ENCODE peak calls at places on chromosomes 13 and 19, in four cellular contexts. S is upper lobe of left lung, L is left lung, N is ovary. I is an unnamed sample.
A peak's percentile ranks its signal among the peaks of the same experiment; 100 is the strongest.

GRCh38 chr13:97122381-97122996 is 99.6 kb upstream of the MBNL2 start:
- DNase-seq in S (no peak), L (no peak), N (no peak), I (no peak)

GRCh38 chr13:24306632-24307031 is 2.7 kb upstream of the C1QTNF9 start:
- DNase-seq in S (no peak), L (no peak), N (no peak), I (no peak)

GRCh38 chr19:17048885-17049453 is 22.4 kb upstream of the CPAMD8 start:
- DNase-seq in S (no peak), L (no peak), N (no peak), I (no peak)

GRCh38 chr19:31674503-31675186 is 325.4 kb upstream of the TSHZ3 start:
- DNase-seq in S (no peak), L (no peak), N (no peak), I (no peak)

GRCh38 chr13:110820311-110820710 is 94.6 kb downstream of the ANKRD10 start:
- DNase-seq in S (no peak), L (no peak), N (no peak), I (no peak)

GRCh38 chr13:92806215-92806614 is 420.4 kb upstream of the GPC6 start:
- DNase-seq in S (no peak), L (no peak), N (no peak), I (no peak)

GRCh38 chr19:27833031-27833430 is 1379.9 kb downstream of the UQCRFS1 start:
- DNase-seq in S (no peak), L (no peak), N (no peak), I (no peak)

GRCh38 chr19:4140237-4140711 is 13.2 kb upstream of the CREB3L3 start:
- DNase-seq in S (peak; percentile 33), L (no peak), N (no peak), I (no peak)

GRCh38 chr19:2084993-2085720 is 11.0 kb downstream of the MOB3A start:
- DNase-seq in S (peak; percentile 89), L (peak; percentile 90), N (no peak), I (peak; percentile 87)

DNA sequence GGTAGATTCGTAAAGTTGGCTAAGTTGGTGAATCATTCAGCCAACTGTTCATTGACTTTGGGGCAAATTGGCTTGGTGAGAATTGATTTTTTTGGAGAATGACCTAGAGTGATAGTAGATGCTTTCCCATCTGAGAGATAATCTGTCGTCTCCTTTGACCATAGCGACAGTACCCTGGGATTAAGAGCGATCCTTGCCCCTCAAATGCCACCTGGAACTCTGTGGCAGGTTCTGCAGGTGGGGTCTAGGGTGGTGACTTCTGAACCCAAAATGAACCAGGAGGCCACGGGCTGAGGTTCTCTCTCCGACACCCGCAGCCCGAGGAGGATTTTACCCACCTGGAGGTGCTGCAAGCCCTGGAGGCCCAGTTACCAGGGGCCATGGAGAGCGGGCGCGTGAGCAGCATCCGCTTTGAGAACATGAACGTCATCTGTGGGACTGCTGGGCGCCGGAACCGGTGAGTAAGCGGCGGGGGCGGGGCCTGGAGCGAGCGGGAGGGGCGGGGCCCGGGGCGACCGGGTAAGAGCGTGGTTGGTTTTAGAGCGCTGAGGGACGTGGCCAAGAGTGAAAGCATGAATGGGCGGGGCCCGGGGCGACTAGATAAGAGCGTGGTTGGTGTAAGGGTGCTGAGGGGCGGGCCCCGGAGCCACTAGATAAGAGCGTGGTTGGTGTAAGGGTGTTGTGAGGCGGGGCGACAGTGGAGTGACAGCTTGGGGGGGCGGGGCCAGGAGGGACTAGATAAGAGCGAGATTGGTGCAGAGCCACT is 8.6 kb downstream of the C19orf81 start:
- DNase-seq in S (peak; percentile 95), L (peak; percentile 80), N (peak; percentile 52), I (peak; percentile 92)
- H3K27ac ChIP-seq in S (no peak overlapping the region), L (no peak overlapping the region), N (no peak overlapping the region), I (no peak overlapping the region)

DNA sequence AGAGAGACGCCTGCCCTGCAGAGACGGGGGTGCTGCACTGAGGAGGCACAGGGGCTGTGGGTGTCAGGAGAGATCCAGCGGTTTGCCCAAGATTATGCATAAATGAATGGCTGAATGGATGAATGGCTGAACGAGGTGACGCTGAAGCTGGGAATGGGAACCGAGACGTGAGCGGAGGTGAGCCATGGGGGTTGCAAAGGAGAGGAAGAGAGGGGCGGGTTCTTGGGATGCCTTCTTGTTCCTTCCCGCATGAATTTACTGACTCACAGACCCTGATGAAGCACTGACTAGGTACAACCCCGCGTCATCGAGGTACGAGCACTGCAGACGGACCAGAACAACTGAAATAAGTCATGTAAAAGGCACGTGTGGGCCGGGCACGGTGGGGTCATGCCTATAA is 16.7 kb downstream of the DCAF15 start:
- DNase-seq in S (no peak), L (no peak), N (no peak), I (no peak)
- H3K36me3 ChIP-seq in S (peaks cover 30% of the 10 kb centered on the region), L (peaks cover 96% of the 10 kb centered on the region), N (no peaks in the 10 kb centered on the region), I (no peaks in the 10 kb centered on the region)

GRCh38 chr19:1072371-1073015 is 5.5 kb downstream of the ARHGAP45 start:
- DNase-seq in S (no peak), L (no peak), N (no peak), I (no peak)

GRCh38 chr19:1074512-1075283 is 7.7 kb downstream of the ARHGAP45 start:
- DNase-seq in S (peak; percentile 94), L (peak; percentile 93), N (peak; percentile 74), I (peak; percentile 93)

GRCh38 chr19:1073063-1073955 is 6.3 kb downstream of the ARHGAP45 start:
- DNase-seq in S (no peak), L (no peak), N (no peak), I (no peak)

GRCh38 chr19:1076046-1076386 is 9.0 kb downstream of the ARHGAP45 start:
- DNase-seq in S (no peak), L (no peak), N (no peak), I (no peak)

DNA sequence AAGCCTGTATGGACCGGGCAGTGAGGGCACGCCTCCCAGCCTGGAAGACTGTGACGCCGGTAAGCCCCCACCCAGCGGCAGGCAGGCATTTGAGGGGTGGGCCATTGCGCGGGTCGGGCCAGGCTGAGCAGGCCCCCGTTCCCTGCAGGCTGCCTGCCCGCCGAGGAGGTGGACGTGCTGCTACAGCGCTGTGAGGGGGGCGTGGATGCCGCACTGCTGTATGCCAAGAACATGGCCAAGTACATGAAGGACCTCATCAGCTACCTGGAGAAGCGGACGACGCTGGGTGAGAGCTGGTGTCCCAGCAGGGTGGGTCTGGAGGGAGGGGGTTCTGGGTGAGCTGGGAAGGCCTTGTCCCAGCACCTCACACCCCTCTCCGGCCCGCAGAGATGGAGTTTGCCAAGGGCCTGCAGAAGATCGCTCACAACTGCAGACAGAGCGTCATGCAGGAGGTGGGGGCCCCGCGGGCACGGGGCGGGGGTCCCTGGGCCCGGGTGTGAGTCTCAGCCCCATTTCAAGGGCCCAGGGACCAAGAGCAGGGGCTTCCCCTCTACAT is 7.1 kb downstream of the ARHGAP45 start:
- DNase-seq in S (no peak), L (peak; percentile 31), N (no peak), I (peak; percentile 49)
- H3K27ac ChIP-seq in S (peak overlapping the region; percentile 50), L (peak overlapping the region; percentile 82), N (no peak overlapping the region), I (no peak overlapping the region)

GRCh38 chr19:33484226-33484774 is 37.3 kb downstream of the PEPD start:
- DNase-seq in S (no peak), L (peak; percentile 19), N (no peak), I (peak; percentile 7)
- H3K36me3 ChIP-seq in S (no peaks in the 10 kb centered on the region), L (peaks cover 35% of the 10 kb centered on the region), N (no peaks in the 10 kb centered on the region), I (peaks cover 4% of the 10 kb centered on the region)

GRCh38 chr19:41957838-41958366 is 1.2 kb downstream of the RABAC1 start:
- DNase-seq in S (peak; percentile 88), L (peak; percentile 77), N (peak; percentile 61), I (peak; percentile 63)
- H3K27ac ChIP-seq in S (peak overlapping the region; percentile 94), L (peak overlapping the region; percentile 97), N (peak overlapping the region; percentile 87), I (no peak overlapping the region)

I was measured in aorta.